ENCODE peak calls at places on chromosomes 16 and 17, in nine cellular contexts. X is stimulated activated CD8-positive, alpha-beta memory T cell treated with anti-CD3 and anti-CD28 coated beads, Interleukin-12 subunit alpha, Interleukin-12 subunit beta, amount 100 ng/mL, for 4 hours; S is stimulated activated CD4-positive, alpha-beta T cell treated with anti-CD3 and anti-CD28 coated beads, Interleukin-1b, Interleukin-23, amount 100 ng/mL, for 1 hour; J is type B pancreatic cell; I is neural crest cell; B is neuronal stem cell; O is A549; N is iPS DF 19.7; C is iPS-NIHi11. T is an unnamed sample.

GRCh38 chr17:29049541-29050150 is 6.7 kb downstream of the PIPOX start:
- DNase-seq in N (no peak), B (no peak), C (no peak), X (no peak), O (no peak), S (no peak), J (no peak), I (no peak), T (no peak)

GRCh38 chr17:42428141-42428944 is 5.3 kb upstream of the CAVIN1 start:
- DNase-seq in X (no peak), C (peak), J (no peak), I (peak), O (peak), B (peak), N (no peak), S (no peak), T (peak)

GRCh38 chr17:73696251-73696650 is 52.0 kb upstream of the SDK2 start:
- DNase-seq in X (no peak), N (no peak), B (no peak), C (no peak), J (no peak), O (no peak), S (no peak), I (no peak), T (no peak)

GRCh38 chr17:65198653-65199382 is 61.6 kb downstream of the RGS9 start:
- DNase-seq in J (no peak), N (no peak), O (peak), I (peak), B (peak), S (no peak), X (no peak), C (peak), T (peak)

GRCh38 chr16:25950586-25951201 is 258.9 kb downstream of the HS3ST4 start:
- DNase-seq in C (peak), X (no peak), N (peak), S (no peak), O (no peak), J (no peak), I (no peak), B (peak), T (peak)

GRCh38 chr17:18041776-18042175 is 2.6 kb downstream of the GID4 start:
- DNase-seq in B (no peak), J (no peak), S (no peak), X (no peak), O (peak), C (no peak), N (no peak), I (no peak), T (no peak)

GRCh38 chr17:4956493-4957061 is 5.7 kb downstream of the ENO3 start:
- DNase-seq in I (no peak), O (no peak), X (no peak), S (no peak), J (no peak), C (no peak), B (no peak), N (no peak), T (peak)

GRCh38 chr17:6702567-6703215 is 10.5 kb downstream of the SLC13A5 start:
- DNase-seq in J (no peak), I (no peak), C (no peak), N (no peak), X (no peak), O (no peak), B (no peak), S (no peak), T (no peak)

GRCh38 chr16:30532285-30533145 is 2.1 kb downstream of the ZNF747 start:
- DNase-seq in O (no peak), I (no peak), N (no peak), J (no peak), X (no peak), C (no peak), B (no peak), S (no peak), T (no peak)

GRCh38 chr17:28334666-28335200 is 539 bp downstream of the IFT20 start:
- DNase-seq in I (no peak), J (no peak), X (no peak), C (no peak), S (no peak), N (no peak), O (no peak), B (no peak), T (peak)

GRCh38 chr16:23835390-23836077 is at the start of gene PRKCB:
- DNase-seq in C (peak), N (peak), S (peak), J (peak), X (peak), O (peak), I (peak), B (peak), T (peak)

GRCh38 chr16:56282455-56282854 is 91.2 kb downstream of the GNAO1 start:
- DNase-seq in X (no peak), C (no peak), J (no peak), B (no peak), O (no peak), I (no peak), S (no peak), N (no peak), T (no peak)

GRCh38 chr17:37701424-37702020 is 43.3 kb downstream of the HNF1B start:
- DNase-seq in J (no peak), O (peak), X (no peak), N (no peak), S (no peak), C (peak), I (peak), B (no peak), T (peak)

GRCh38 chr17:76056882-76057281 is 15.4 kb downstream of the SRP68 start:
- DNase-seq in I (no peak), O (no peak), N (no peak), J (no peak), C (no peak), S (no peak), X (no peak), B (no peak), T (no peak)

GRCh38 chr17:2174471-2175293 is 119.8 kb downstream of the HIC1 start:
- DNase-seq in X (no peak), S (no peak), B (no peak), J (no peak), C (peak), I (no peak), O (peak), N (no peak), T (peak)

GRCh38 chr16:80231118-80231515 is 309.7 kb upstream of the DYNLRB2 start:
- DNase-seq in J (no peak), B (no peak), O (no peak), X (no peak), C (no peak), N (no peak), S (no peak), I (no peak), T (no peak)

GRCh38 chr17:67779098-67779672 is 46.1 kb upstream of the BPTF start:
- DNase-seq in X (no peak), B (peak), C (peak), N (no peak), I (peak), S (no peak), O (peak), J (no peak), T (peak)

GRCh38 chr17:30299000-30299399 is 7.3 kb upstream of the BLMH start:
- DNase-seq in X (no peak), I (no peak), C (no peak), N (no peak), O (peak), B (no peak), J (no peak), S (no peak), T (no peak)

GRCh38 chr17:80678621-80679020 is 134.0 kb downstream of the RPTOR start:
- DNase-seq in O (no peak), S (peak), I (peak), N (no peak), B (no peak), J (no peak), X (no peak), C (no peak), T (no peak)

T was measured in GM23338.